ENCODE peak calls at places on chromosomes 6 and 20, in five cellular contexts. E, V, O, B and Q are unnamed samples.

GRCh38 chr20:53023717-53024116 is 51.6 kb downstream of the TSHZ2 start:
- DNase-seq in E (no peak), V (no peak), O (no peak), B (no peak), Q (no peak)

GRCh38 chr6:138440296-138440695 is 36.3 kb downstream of the HEBP2 start:
- DNase-seq in E (no peak), V (no peak), O (no peak), B (no peak), Q (no peak)

GRCh38 chr6:170227521-170227983 is 63.3 kb downstream of the DLL1 start:
- DNase-seq in E (no peak), V (no peak), O (no peak), B (no peak), Q (peak)

GRCh38 chr6:170529839-170530520 is 23.1 kb downstream of the PSMB1 start:
- DNase-seq in E (peak), V (peak), O (peak), B (peak), Q (peak)

GRCh38 chr6:157615411-157615763 is 207.7 kb upstream of the SNX9 start:
- DNase-seq in E (no peak), V (no peak), O (no peak), B (no peak), Q (no peak)

GRCh38 chr6:56795852-56796532 is 153.3 kb upstream of the DST start:
- DNase-seq in E (no peak), V (no peak), O (no peak), B (no peak), Q (no peak)

GRCh38 chr6:117025310-117025709 is 148.3 kb downstream of the RFX6 start:
- DNase-seq in E (no peak), V (no peak), O (no peak), B (no peak), Q (no peak)

GRCh38 chr6:79713701-79714322 is 82.7 kb downstream of the SH3BGRL2 start:
- DNase-seq in E (no peak), V (peak), O (no peak), B (peak), Q (no peak)

GRCh38 chr20:63318391-63319163 is 25.6 kb downstream of the COL20A1 start:
- DNase-seq in E (no peak), V (no peak), O (no peak), B (no peak), Q (peak)

GRCh38 chr20:17225891-17226409 is 890 bp upstream of the PCSK2 start:
- DNase-seq in E (no peak), V (no peak), O (no peak), B (peak), Q (peak)

GRCh38 chr6:139150915-139151314 is 16.0 kb downstream of the HECA start:
- DNase-seq in E (no peak), V (no peak), O (no peak), B (no peak), Q (no peak)